ENCODE peak calls at places on chromosomes 12 and 14, in eight cellular contexts. One of them, this sample, is unnamed.

GRCh38 chr14:104753528-104754212 is 723 bp downstream of the SIVA1 start:
- DNase-seq in AG09309: no peak
- DNase-seq in spleen: no peak
- DNase-seq in neural progenitor cell: peak; percentile 50
- DNase-seq in H1: no peak
- DNase-seq in left ventricle myocardium inferior: no peak
- DNase-seq in endodermal cell: no peak
- DNase-seq in BJ: no peak
- DNase-seq in this sample: no peak

GRCh38 chr12:1936406-1937320 is 18.2 kb upstream of the CACNA2D4 start:
- DNase-seq in AG09309: peak; percentile 50
- DNase-seq in spleen: peak; percentile 66
- DNase-seq in neural progenitor cell: no peak
- DNase-seq in H1: no peak
- DNase-seq in left ventricle myocardium inferior: peak; percentile 65
- DNase-seq in endodermal cell: no peak
- DNase-seq in BJ: no peak
- DNase-seq in this sample: no peak

GRCh38 chr14:60328588-60328987 is 79.6 kb downstream of the PPM1A start:
- DNase-seq in AG09309: no peak
- DNase-seq in spleen: no peak
- DNase-seq in neural progenitor cell: peak; percentile 58
- DNase-seq in H1: no peak
- DNase-seq in left ventricle myocardium inferior: no peak
- DNase-seq in endodermal cell: peak; percentile 79
- DNase-seq in BJ: no peak
- DNase-seq in this sample: no peak

GRCh38 chr12:113289361-113289760 is 45.5 kb downstream of the SLC8B1 start:
- DNase-seq in AG09309: no peak
- DNase-seq in spleen: no peak
- DNase-seq in neural progenitor cell: no peak
- DNase-seq in H1: no peak
- DNase-seq in left ventricle myocardium inferior: no peak
- DNase-seq in endodermal cell: no peak
- DNase-seq in BJ: no peak
- DNase-seq in this sample: no peak

GRCh38 chr14:64702493-64703392 is 1.5 kb upstream of the PLEKHG3 start:
- DNase-seq in AG09309: no peak
- DNase-seq in spleen: peak; percentile 77
- DNase-seq in neural progenitor cell: peak; percentile 83
- DNase-seq in H1: no peak
- DNase-seq in left ventricle myocardium inferior: no peak
- DNase-seq in endodermal cell: peak; percentile 96
- DNase-seq in BJ: no peak
- DNase-seq in this sample: no peak

GRCh38 chr12:46384451-46385301 is 12.1 kb upstream of the SLC38A2 start:
- DNase-seq in AG09309: no peak
- DNase-seq in spleen: no peak
- DNase-seq in neural progenitor cell: no peak
- DNase-seq in H1: no peak
- DNase-seq in left ventricle myocardium inferior: no peak
- DNase-seq in endodermal cell: peak; percentile 59
- DNase-seq in BJ: no peak
- DNase-seq in this sample: no peak

GRCh38 chr12:125983784-125984510 is 918.7 kb downstream of the AACS start:
- DNase-seq in AG09309: no peak
- DNase-seq in spleen: no peak
- DNase-seq in neural progenitor cell: peak; percentile 94
- DNase-seq in H1: no peak
- DNase-seq in left ventricle myocardium inferior: no peak
- DNase-seq in endodermal cell: peak; percentile 95
- DNase-seq in BJ: no peak
- DNase-seq in this sample: no peak

GRCh38 chr12:58750484-58750883 is 169.8 kb downstream of the LRIG3 start:
- DNase-seq in AG09309: peak; percentile 90
- DNase-seq in spleen: no peak
- DNase-seq in neural progenitor cell: no peak
- DNase-seq in H1: no peak
- DNase-seq in left ventricle myocardium inferior: no peak
- DNase-seq in endodermal cell: no peak
- DNase-seq in BJ: peak; percentile 88
- DNase-seq in this sample: peak; percentile 81

GRCh38 chr14:34029921-34030334 is 79.1 kb upstream of the EGLN3 start:
- DNase-seq in AG09309: peak; percentile 34
- DNase-seq in spleen: no peak
- DNase-seq in neural progenitor cell: peak; percentile 18
- DNase-seq in H1: no peak
- DNase-seq in left ventricle myocardium inferior: peak; percentile 69
- DNase-seq in endodermal cell: peak; percentile 69
- DNase-seq in BJ: no peak
- DNase-seq in this sample: peak; percentile 84

GRCh38 chr14:89336338-89336737 is 80.7 kb downstream of the FOXN3 start:
- DNase-seq in AG09309: no peak
- DNase-seq in spleen: no peak
- DNase-seq in neural progenitor cell: peak; percentile 50
- DNase-seq in H1: no peak
- DNase-seq in left ventricle myocardium inferior: no peak
- DNase-seq in endodermal cell: no peak
- DNase-seq in BJ: no peak
- DNase-seq in this sample: no peak

GRCh38 chr14:75280448-75280830 is 1.8 kb downstream of the FOS start:
- DNase-seq in AG09309: no peak
- DNase-seq in spleen: peak; percentile 43
- DNase-seq in neural progenitor cell: no peak
- DNase-seq in H1: no peak
- DNase-seq in left ventricle myocardium inferior: no peak
- DNase-seq in endodermal cell: no peak
- DNase-seq in BJ: no peak
- DNase-seq in this sample: no peak

GRCh38 chr14:34426313-34427295 is 35.4 kb downstream of the SPTSSA start:
- DNase-seq in AG09309: no peak
- DNase-seq in spleen: no peak
- DNase-seq in neural progenitor cell: no peak
- DNase-seq in H1: no peak
- DNase-seq in left ventricle myocardium inferior: no peak
- DNase-seq in endodermal cell: no peak
- DNase-seq in BJ: no peak
- DNase-seq in this sample: no peak

GRCh38 chr12:510071-510825 is 50.5 kb downstream of the B4GALNT3 start:
- DNase-seq in AG09309: no peak
- DNase-seq in spleen: no peak
- DNase-seq in neural progenitor cell: peak; percentile 84
- DNase-seq in H1: peak; percentile 49
- DNase-seq in left ventricle myocardium inferior: no peak
- DNase-seq in endodermal cell: peak; percentile 96
- DNase-seq in BJ: no peak
- DNase-seq in this sample: no peak

GRCh38 chr12:106595268-106595667 is 12.5 kb downstream of the RFX4 start:
- DNase-seq in AG09309: no peak
- DNase-seq in spleen: no peak
- DNase-seq in neural progenitor cell: no peak
- DNase-seq in H1: no peak
- DNase-seq in left ventricle myocardium inferior: no peak
- DNase-seq in endodermal cell: no peak
- DNase-seq in BJ: no peak
- DNase-seq in this sample: no peak

GRCh38 chr12:95701722-95702418 is 88.7 kb downstream of the NTN4 start:
- DNase-seq in AG09309: no peak
- DNase-seq in spleen: no peak
- DNase-seq in neural progenitor cell: no peak
- DNase-seq in H1: no peak
- DNase-seq in left ventricle myocardium inferior: no peak
- DNase-seq in endodermal cell: no peak
- DNase-seq in BJ: no peak
- DNase-seq in this sample: no peak

GRCh38 chr14:71662291-71662790 is 269.9 kb upstream of the RGS6 start:
- DNase-seq in AG09309: no peak
- DNase-seq in spleen: no peak
- DNase-seq in neural progenitor cell: no peak
- DNase-seq in H1: no peak
- DNase-seq in left ventricle myocardium inferior: no peak
- DNase-seq in endodermal cell: no peak
- DNase-seq in BJ: no peak
- DNase-seq in this sample: no peak

GRCh38 chr14:22071001-22071400 is 397.4 kb upstream of the OR4E1 start:
- DNase-seq in AG09309: no peak
- DNase-seq in spleen: peak; percentile 88
- DNase-seq in neural progenitor cell: no peak
- DNase-seq in H1: no peak
- DNase-seq in left ventricle myocardium inferior: no peak
- DNase-seq in endodermal cell: no peak
- DNase-seq in BJ: no peak
- DNase-seq in this sample: no peak

GRCh38 chr14:43803076-43803689 is 703.9 kb downstream of the FSCB start:
- DNase-seq in AG09309: no peak
- DNase-seq in spleen: no peak
- DNase-seq in neural progenitor cell: no peak
- DNase-seq in H1: no peak
- DNase-seq in left ventricle myocardium inferior: no peak
- DNase-seq in endodermal cell: no peak
- DNase-seq in BJ: no peak
- DNase-seq in this sample: no peak

DNA sequence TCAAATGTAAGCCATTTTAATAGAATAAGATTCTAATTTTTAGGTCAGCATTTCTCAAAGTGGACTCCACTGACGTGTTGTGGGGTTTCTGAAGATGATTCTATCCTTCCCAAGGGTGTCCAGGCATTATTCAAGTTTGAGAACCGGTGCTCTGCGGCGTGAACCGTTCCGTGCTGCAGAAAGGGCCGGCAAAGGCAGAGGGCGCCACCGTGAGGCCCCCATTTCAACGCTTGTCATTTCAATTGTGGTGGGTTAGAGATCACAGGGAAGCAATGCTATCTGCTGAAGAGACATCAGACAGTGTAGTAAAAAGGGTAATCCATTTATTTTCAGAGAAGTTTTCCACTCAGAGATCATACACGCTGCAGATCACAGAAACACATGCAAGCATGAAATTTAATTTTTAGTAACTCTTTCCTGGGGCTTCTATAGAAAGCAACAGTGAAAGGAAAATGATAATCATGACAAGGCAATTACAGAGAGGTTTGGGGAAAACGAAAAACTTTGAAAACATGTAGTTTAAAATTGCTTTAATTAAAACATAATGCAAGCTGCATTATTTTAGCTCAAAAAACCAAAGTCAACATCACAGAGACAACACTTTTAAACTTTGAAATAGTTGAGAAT is 201.7 kb downstream of the EXOC5 start:
- DNase-seq in AG09309: no peak
- DNase-seq in spleen: no peak
- DNase-seq in neural progenitor cell: peak; percentile 82
- DNase-seq in H1: peak; percentile 17
- DNase-seq in left ventricle myocardium inferior: no peak
- DNase-seq in endodermal cell: peak; percentile 91
- DNase-seq in BJ: no peak
- DNase-seq in this sample: no peak
- TF ChIP-seq CTCF in AG09309: peak; percentile 57
- TF ChIP-seq CTCF in spleen: no peak
- TF ChIP-seq CTCF in neural progenitor cell: peak; percentile 93
- TF ChIP-seq CTCF in H1: peak; percentile 87
- TF ChIP-seq CTCF in left ventricle myocardium inferior: peak; percentile 58
- TF ChIP-seq CTCF in endodermal cell: peak; percentile 94
- TF ChIP-seq CTCF in BJ: peak; percentile 56
- TF ChIP-seq CTCF in this sample: peak; percentile 59

DNA sequence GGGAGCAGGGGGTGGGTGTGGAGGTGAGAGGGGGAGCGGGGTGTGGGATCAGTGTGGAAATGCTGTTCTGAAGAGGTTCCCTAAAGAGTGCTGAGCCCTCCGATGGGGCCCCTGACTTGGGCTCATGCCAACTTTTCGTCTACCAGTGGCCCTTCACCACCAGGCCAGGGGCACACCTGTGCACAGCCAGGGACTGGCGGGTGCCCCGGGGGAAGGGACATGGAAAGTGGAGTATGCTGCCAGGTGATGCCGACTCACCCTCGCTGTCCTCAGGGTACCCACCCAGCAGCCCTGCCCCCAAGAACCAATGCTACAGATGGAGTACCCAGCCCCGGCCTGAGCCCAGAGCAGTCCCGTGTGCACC is 26.2 kb downstream of the AMN start:
- DNase-seq in AG09309: no peak
- DNase-seq in spleen: no peak
- DNase-seq in neural progenitor cell: no peak
- DNase-seq in H1: no peak
- DNase-seq in left ventricle myocardium inferior: no peak
- DNase-seq in endodermal cell: no peak
- DNase-seq in BJ: no peak
- DNase-seq in this sample: no peak
- H3K4me3 ChIP-seq in AG09309: no peak overlapping the region
- H3K4me3 ChIP-seq in spleen: no peak overlapping the region
- H3K4me3 ChIP-seq in neural progenitor cell: no peak overlapping the region
- H3K4me3 ChIP-seq in H1: no peak overlapping the region
- H3K4me3 ChIP-seq in left ventricle myocardium inferior: no peak overlapping the region
- H3K4me3 ChIP-seq in endodermal cell: no peak overlapping the region
- H3K4me3 ChIP-seq in BJ: no peak overlapping the region
- H3K4me3 ChIP-seq in this sample: no peak overlapping the region

DNA sequence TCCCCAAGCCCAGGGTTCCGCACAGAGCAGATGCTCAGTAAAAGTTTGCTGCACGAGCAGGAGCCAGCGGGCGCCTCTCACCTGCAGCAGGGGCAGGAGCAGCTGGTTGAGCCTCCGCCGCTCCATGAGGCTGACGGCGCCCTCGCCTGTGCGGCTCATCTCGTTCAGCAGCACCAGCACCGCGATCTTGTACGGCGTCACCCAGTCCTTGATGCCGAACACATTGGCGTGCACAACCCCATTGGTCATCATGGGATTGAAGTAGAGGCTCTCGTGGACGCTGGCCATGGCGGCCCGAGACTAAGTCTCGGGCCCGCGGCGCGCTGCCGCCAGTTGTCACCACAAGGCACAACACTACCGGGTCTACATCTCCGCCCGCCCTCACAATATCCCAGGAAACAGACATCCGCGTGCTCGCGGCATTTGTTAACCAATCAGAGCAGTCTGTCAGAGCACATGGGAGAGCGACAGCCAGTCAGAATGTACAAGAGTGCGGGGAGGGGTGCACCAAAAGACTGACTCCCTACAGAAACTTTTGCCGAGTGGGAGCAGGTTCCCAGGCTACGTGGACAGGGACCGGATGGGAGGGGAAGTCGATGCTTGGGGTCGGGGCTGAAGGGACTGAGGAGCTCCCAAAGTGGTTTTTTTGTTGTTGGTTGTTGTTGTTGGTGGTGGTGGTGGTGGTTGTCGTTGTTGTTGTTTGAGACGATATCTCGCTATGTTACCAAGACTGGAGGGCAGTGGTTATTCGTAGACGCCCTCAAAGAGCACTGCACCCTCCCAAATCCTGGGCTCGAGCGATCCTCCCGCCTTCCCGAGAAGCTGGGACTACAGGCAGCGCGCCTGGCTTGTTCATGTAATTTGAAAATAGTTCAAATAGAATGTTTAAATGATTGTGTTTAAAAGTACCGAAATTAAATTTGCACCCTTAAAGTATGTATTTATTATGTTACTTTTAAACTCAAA is at the start of gene ANAPC5:
- DNase-seq in AG09309: peak; percentile 97
- DNase-seq in spleen: peak; percentile 95
- DNase-seq in neural progenitor cell: peak; percentile 96
- DNase-seq in H1: peak; percentile 86
- DNase-seq in left ventricle myocardium inferior: peak; percentile 92
- DNase-seq in endodermal cell: peak; percentile 99
- DNase-seq in BJ: peak; percentile 97
- DNase-seq in this sample: peak; percentile 99
- TF ChIP-seq CTCF in AG09309: no peak
- TF ChIP-seq CTCF in spleen: no peak
- TF ChIP-seq CTCF in neural progenitor cell: no peak
- TF ChIP-seq CTCF in H1: no peak
- TF ChIP-seq CTCF in left ventricle myocardium inferior: peak; percentile 22
- TF ChIP-seq CTCF in endodermal cell: peak; percentile 4
- TF ChIP-seq CTCF in BJ: no peak
- TF ChIP-seq CTCF in this sample: no peak

GRCh38 chr12:57208116-57208945 is 8.3 kb upstream of the NXPH4 start:
- DNase-seq in AG09309: no peak
- DNase-seq in spleen: no peak
- DNase-seq in neural progenitor cell: no peak
- DNase-seq in H1: no peak
- DNase-seq in left ventricle myocardium inferior: no peak
- DNase-seq in endodermal cell: no peak
- DNase-seq in BJ: no peak
- DNase-seq in this sample: no peak
- H3K4me3 ChIP-seq in AG09309: no peak overlapping the region
- H3K4me3 ChIP-seq in spleen: no peak overlapping the region
- H3K4me3 ChIP-seq in neural progenitor cell: no peak overlapping the region
- H3K4me3 ChIP-seq in H1: no peak overlapping the region
- H3K4me3 ChIP-seq in left ventricle myocardium inferior: no peak overlapping the region
- H3K4me3 ChIP-seq in endodermal cell: no peak overlapping the region
- H3K4me3 ChIP-seq in BJ: no peak overlapping the region
- H3K4me3 ChIP-seq in this sample: no peak overlapping the region

This sample was measured in HFF-Myc.